ENCODE peak calls at places on chromosomes 12 and 14, in ten cellular contexts. One of them, this sample, is unnamed.

GRCh38 chr12:31590730-31591307 is at the start of gene DENND5B:
- DNase-seq in endothelial cell of umbilical vein: peak; percentile 68
- DNase-seq in suprapubic skin: peak; percentile 69
- DNase-seq in A549: peak; percentile 64
- DNase-seq in GM12865: peak; percentile 92
- DNase-seq in AG09319: no peak
- DNase-seq in endothelial cell: peak; percentile 78
- DNase-seq in transverse colon: peak; percentile 82
- DNase-seq in foreskin keratinocyte: no peak
- DNase-seq in H9: peak; percentile 65
- DNase-seq in this sample: peak; percentile 89

GRCh38 chr14:54908230-54908629 is 5.6 kb upstream of the GCH1 start:
- DNase-seq in endothelial cell of umbilical vein: no peak
- DNase-seq in suprapubic skin: no peak
- DNase-seq in A549: no peak
- DNase-seq in GM12865: no peak
- DNase-seq in AG09319: no peak
- DNase-seq in endothelial cell: no peak
- DNase-seq in transverse colon: no peak
- DNase-seq in foreskin keratinocyte: no peak
- DNase-seq in H9: no peak
- DNase-seq in this sample: peak; percentile 46

GRCh38 chr14:95514131-95515079 is 2.0 kb downstream of the SYNE3 start:
- DNase-seq in endothelial cell of umbilical vein: no peak
- DNase-seq in suprapubic skin: peak; percentile 63
- DNase-seq in A549: no peak
- DNase-seq in GM12865: no peak
- DNase-seq in AG09319: no peak
- DNase-seq in endothelial cell: no peak
- DNase-seq in transverse colon: no peak
- DNase-seq in foreskin keratinocyte: no peak
- DNase-seq in H9: peak; percentile 58
- DNase-seq in this sample: no peak

GRCh38 chr14:93230539-93230938 is 23.5 kb downstream of the UBR7 start:
- DNase-seq in endothelial cell of umbilical vein: no peak
- DNase-seq in suprapubic skin: no peak
- DNase-seq in A549: no peak
- DNase-seq in GM12865: no peak
- DNase-seq in AG09319: no peak
- DNase-seq in endothelial cell: no peak
- DNase-seq in transverse colon: no peak
- DNase-seq in foreskin keratinocyte: no peak
- DNase-seq in H9: no peak
- DNase-seq in this sample: no peak

GRCh38 chr14:50741571-50741970 is 73.5 kb upstream of the SAV1 start:
- DNase-seq in endothelial cell of umbilical vein: peak; percentile 55
- DNase-seq in suprapubic skin: no peak
- DNase-seq in A549: peak; percentile 10
- DNase-seq in GM12865: peak; percentile 67
- DNase-seq in AG09319: no peak
- DNase-seq in endothelial cell: no peak
- DNase-seq in transverse colon: no peak
- DNase-seq in foreskin keratinocyte: peak; percentile 36
- DNase-seq in H9: no peak
- DNase-seq in this sample: peak; percentile 17

GRCh38 chr14:102390064-102390463 is 27.3 kb downstream of the TECPR2 start:
- DNase-seq in endothelial cell of umbilical vein: peak; percentile 83
- DNase-seq in suprapubic skin: no peak
- DNase-seq in A549: no peak
- DNase-seq in GM12865: no peak
- DNase-seq in AG09319: no peak
- DNase-seq in endothelial cell: no peak
- DNase-seq in transverse colon: no peak
- DNase-seq in foreskin keratinocyte: no peak
- DNase-seq in H9: no peak
- DNase-seq in this sample: no peak

GRCh38 chr12:91007531-91008290 is 2.9 kb upstream of the EPYC start:
- DNase-seq in endothelial cell of umbilical vein: no peak
- DNase-seq in suprapubic skin: no peak
- DNase-seq in A549: no peak
- DNase-seq in GM12865: peak; percentile 63
- DNase-seq in AG09319: no peak
- DNase-seq in endothelial cell: no peak
- DNase-seq in transverse colon: no peak
- DNase-seq in foreskin keratinocyte: no peak
- DNase-seq in H9: no peak
- DNase-seq in this sample: peak; percentile 26

GRCh38 chr12:49909328-49909727 is 5.6 kb upstream of the FAIM2 start:
- DNase-seq in endothelial cell of umbilical vein: no peak
- DNase-seq in suprapubic skin: peak; percentile 45
- DNase-seq in A549: no peak
- DNase-seq in GM12865: no peak
- DNase-seq in AG09319: no peak
- DNase-seq in endothelial cell: no peak
- DNase-seq in transverse colon: no peak
- DNase-seq in foreskin keratinocyte: no peak
- DNase-seq in H9: no peak
- DNase-seq in this sample: no peak

GRCh38 chr14:71358209-71358931 is 451.1 kb downstream of the PCNX1 start:
- DNase-seq in endothelial cell of umbilical vein: no peak
- DNase-seq in suprapubic skin: no peak
- DNase-seq in A549: no peak
- DNase-seq in GM12865: peak; percentile 48
- DNase-seq in AG09319: no peak
- DNase-seq in endothelial cell: no peak
- DNase-seq in transverse colon: no peak
- DNase-seq in foreskin keratinocyte: no peak
- DNase-seq in H9: no peak
- DNase-seq in this sample: peak; percentile 35

GRCh38 chr12:11839093-11839641 is 189.7 kb downstream of the ETV6 start:
- DNase-seq in endothelial cell of umbilical vein: peak; percentile 93
- DNase-seq in suprapubic skin: no peak
- DNase-seq in A549: no peak
- DNase-seq in GM12865: no peak
- DNase-seq in AG09319: no peak
- DNase-seq in endothelial cell: no peak
- DNase-seq in transverse colon: peak; percentile 42
- DNase-seq in foreskin keratinocyte: no peak
- DNase-seq in H9: no peak
- DNase-seq in this sample: no peak

GRCh38 chr12:4563336-4563735 is 1.3 kb downstream of the DYRK4 start:
- DNase-seq in endothelial cell of umbilical vein: no peak
- DNase-seq in suprapubic skin: no peak
- DNase-seq in A549: no peak
- DNase-seq in GM12865: no peak
- DNase-seq in AG09319: no peak
- DNase-seq in endothelial cell: no peak
- DNase-seq in transverse colon: no peak
- DNase-seq in foreskin keratinocyte: no peak
- DNase-seq in H9: no peak
- DNase-seq in this sample: no peak

GRCh38 chr12:4567073-4567881 is 5.3 kb downstream of the DYRK4 start:
- DNase-seq in endothelial cell of umbilical vein: no peak
- DNase-seq in suprapubic skin: no peak
- DNase-seq in A549: no peak
- DNase-seq in GM12865: peak; percentile 24
- DNase-seq in AG09319: no peak
- DNase-seq in endothelial cell: no peak
- DNase-seq in transverse colon: no peak
- DNase-seq in foreskin keratinocyte: no peak
- DNase-seq in H9: no peak
- DNase-seq in this sample: peak; percentile 53

GRCh38 chr12:4566474-4566873 is 4.5 kb downstream of the DYRK4 start:
- DNase-seq in endothelial cell of umbilical vein: no peak
- DNase-seq in suprapubic skin: no peak
- DNase-seq in A549: no peak
- DNase-seq in GM12865: no peak
- DNase-seq in AG09319: no peak
- DNase-seq in endothelial cell: no peak
- DNase-seq in transverse colon: no peak
- DNase-seq in foreskin keratinocyte: no peak
- DNase-seq in H9: no peak
- DNase-seq in this sample: no peak

GRCh38 chr12:4564819-4565218 is 2.8 kb downstream of the DYRK4 start:
- DNase-seq in endothelial cell of umbilical vein: no peak
- DNase-seq in suprapubic skin: no peak
- DNase-seq in A549: no peak
- DNase-seq in GM12865: peak; percentile 46
- DNase-seq in AG09319: no peak
- DNase-seq in endothelial cell: no peak
- DNase-seq in transverse colon: no peak
- DNase-seq in foreskin keratinocyte: no peak
- DNase-seq in H9: no peak
- DNase-seq in this sample: peak; percentile 55

GRCh38 chr12:4562034-4562657 is at the start of gene DYRK4:
- DNase-seq in endothelial cell of umbilical vein: peak; percentile 65
- DNase-seq in suprapubic skin: peak; percentile 74
- DNase-seq in A549: no peak
- DNase-seq in GM12865: no peak
- DNase-seq in AG09319: peak; percentile 42
- DNase-seq in endothelial cell: peak; percentile 80
- DNase-seq in transverse colon: peak; percentile 92
- DNase-seq in foreskin keratinocyte: no peak
- DNase-seq in H9: peak; percentile 98
- DNase-seq in this sample: peak; percentile 20
- TF ChIP-seq CTCF in endothelial cell of umbilical vein: no peak
- TF ChIP-seq CTCF in suprapubic skin: no peak
- TF ChIP-seq CTCF in A549: no peak
- TF ChIP-seq CTCF in GM12865: no peak
- TF ChIP-seq CTCF in AG09319: no peak
- TF ChIP-seq CTCF in endothelial cell: no peak
- TF ChIP-seq CTCF in transverse colon: no peak
- TF ChIP-seq CTCF in foreskin keratinocyte: no peak
- TF ChIP-seq CTCF in H9: no peak
- TF ChIP-seq CTCF in this sample: no peak

GRCh38 chr14:42374332-42374731 is 767.7 kb downstream of the LRFN5 start:
- DNase-seq in endothelial cell of umbilical vein: no peak
- DNase-seq in suprapubic skin: no peak
- DNase-seq in A549: no peak
- DNase-seq in GM12865: no peak
- DNase-seq in AG09319: no peak
- DNase-seq in endothelial cell: no peak
- DNase-seq in transverse colon: no peak
- DNase-seq in foreskin keratinocyte: no peak
- DNase-seq in H9: no peak
- DNase-seq in this sample: no peak

GRCh38 chr14:42378880-42379279 is 772.2 kb downstream of the LRFN5 start:
- DNase-seq in endothelial cell of umbilical vein: no peak
- DNase-seq in suprapubic skin: peak; percentile 41
- DNase-seq in A549: no peak
- DNase-seq in GM12865: no peak
- DNase-seq in AG09319: no peak
- DNase-seq in endothelial cell: no peak
- DNase-seq in transverse colon: no peak
- DNase-seq in foreskin keratinocyte: no peak
- DNase-seq in H9: peak; percentile 25
- DNase-seq in this sample: no peak

GRCh38 chr14:42378274-42378673 is 771.6 kb downstream of the LRFN5 start:
- DNase-seq in endothelial cell of umbilical vein: no peak
- DNase-seq in suprapubic skin: no peak
- DNase-seq in A549: no peak
- DNase-seq in GM12865: no peak
- DNase-seq in AG09319: no peak
- DNase-seq in endothelial cell: no peak
- DNase-seq in transverse colon: no peak
- DNase-seq in foreskin keratinocyte: no peak
- DNase-seq in H9: peak; percentile 35
- DNase-seq in this sample: no peak
- TF ChIP-seq CTCF in endothelial cell of umbilical vein: no peak
- TF ChIP-seq CTCF in suprapubic skin: no peak
- TF ChIP-seq CTCF in A549: no peak
- TF ChIP-seq CTCF in GM12865: no peak
- TF ChIP-seq CTCF in AG09319: no peak
- TF ChIP-seq CTCF in endothelial cell: no peak
- TF ChIP-seq CTCF in transverse colon: no peak
- TF ChIP-seq CTCF in foreskin keratinocyte: no peak
- TF ChIP-seq CTCF in H9: peak; percentile 56
- TF ChIP-seq CTCF in this sample: no peak

GRCh38 chr14:89252887-89253532 is 164.0 kb downstream of the FOXN3 start:
- DNase-seq in endothelial cell of umbilical vein: no peak
- DNase-seq in suprapubic skin: no peak
- DNase-seq in A549: no peak
- DNase-seq in GM12865: no peak
- DNase-seq in AG09319: no peak
- DNase-seq in endothelial cell: no peak
- DNase-seq in transverse colon: no peak
- DNase-seq in foreskin keratinocyte: no peak
- DNase-seq in H9: peak; percentile 48
- DNase-seq in this sample: no peak
- TF ChIP-seq CTCF in endothelial cell of umbilical vein: peak; percentile 3
- TF ChIP-seq CTCF in suprapubic skin: no peak
- TF ChIP-seq CTCF in A549: no peak
- TF ChIP-seq CTCF in GM12865: no peak
- TF ChIP-seq CTCF in AG09319: no peak
- TF ChIP-seq CTCF in endothelial cell: no peak
- TF ChIP-seq CTCF in transverse colon: no peak
- TF ChIP-seq CTCF in foreskin keratinocyte: peak; percentile 23
- TF ChIP-seq CTCF in H9: peak; percentile 45
- TF ChIP-seq CTCF in this sample: no peak

GRCh38 chr12:58809064-58809607 is 111.2 kb downstream of the LRIG3 start:
- DNase-seq in endothelial cell of umbilical vein: no peak
- DNase-seq in suprapubic skin: no peak
- DNase-seq in A549: no peak
- DNase-seq in GM12865: no peak
- DNase-seq in AG09319: no peak
- DNase-seq in endothelial cell: no peak
- DNase-seq in transverse colon: no peak
- DNase-seq in foreskin keratinocyte: no peak
- DNase-seq in H9: no peak
- DNase-seq in this sample: no peak

GRCh38 chr12:58803893-58804292 is 116.4 kb downstream of the LRIG3 start:
- DNase-seq in endothelial cell of umbilical vein: no peak
- DNase-seq in suprapubic skin: no peak
- DNase-seq in A549: no peak
- DNase-seq in GM12865: no peak
- DNase-seq in AG09319: peak; percentile 65
- DNase-seq in endothelial cell: no peak
- DNase-seq in transverse colon: no peak
- DNase-seq in foreskin keratinocyte: peak; percentile 44
- DNase-seq in H9: no peak
- DNase-seq in this sample: no peak

GRCh38 chr12:58801986-58802385 is 118.3 kb downstream of the LRIG3 start:
- DNase-seq in endothelial cell of umbilical vein: no peak
- DNase-seq in suprapubic skin: no peak
- DNase-seq in A549: no peak
- DNase-seq in GM12865: no peak
- DNase-seq in AG09319: no peak
- DNase-seq in endothelial cell: no peak
- DNase-seq in transverse colon: no peak
- DNase-seq in foreskin keratinocyte: no peak
- DNase-seq in H9: no peak
- DNase-seq in this sample: no peak

DNA sequence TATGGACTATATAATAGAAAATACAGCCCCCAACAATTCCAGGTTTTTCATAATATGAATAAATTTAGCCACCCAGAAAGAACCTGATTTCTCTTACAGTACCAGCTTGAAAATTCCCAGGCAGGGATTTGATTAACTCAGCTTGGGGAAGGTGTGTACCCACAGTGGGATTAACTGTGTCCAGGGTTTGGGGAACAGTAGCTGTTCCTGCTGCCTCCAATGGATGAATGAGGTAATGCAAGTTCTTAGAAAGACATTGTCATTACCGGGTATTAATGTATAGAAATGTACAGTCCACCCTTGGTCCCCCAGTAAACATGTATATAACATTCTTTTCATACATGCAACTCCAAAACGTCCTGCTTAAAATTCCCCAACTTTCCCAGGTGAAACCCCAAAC is 115.6 kb downstream of the LRIG3 start:
- DNase-seq in endothelial cell of umbilical vein: peak; percentile 6
- DNase-seq in suprapubic skin: no peak
- DNase-seq in A549: peak; percentile 9
- DNase-seq in GM12865: peak; percentile 9
- DNase-seq in AG09319: no peak
- DNase-seq in endothelial cell: no peak
- DNase-seq in transverse colon: no peak
- DNase-seq in foreskin keratinocyte: no peak
- DNase-seq in H9: no peak
- DNase-seq in this sample: peak; percentile 7
- TF ChIP-seq CTCF in endothelial cell of umbilical vein: peak; percentile 41
- TF ChIP-seq CTCF in suprapubic skin: no peak
- TF ChIP-seq CTCF in A549: peak; percentile 17
- TF ChIP-seq CTCF in GM12865: peak; percentile 57
- TF ChIP-seq CTCF in AG09319: peak; percentile 9
- TF ChIP-seq CTCF in endothelial cell: peak; percentile 54
- TF ChIP-seq CTCF in transverse colon: peak; percentile 29
- TF ChIP-seq CTCF in foreskin keratinocyte: peak; percentile 54
- TF ChIP-seq CTCF in H9: peak; percentile 62
- TF ChIP-seq CTCF in this sample: peak; percentile 1

This sample was measured in GM20000.